ENCODE peak calls at places on chromosomes 13 and 19, in eight cellular contexts. One of them, this sample, is unnamed.

GRCh38 chr13:40546047-40546446 is 120.4 kb downstream of the FOXO1 start:
- DNase-seq in adipocyte: no peak
- DNase-seq in lower lobe of right lung: no peak
- DNase-seq in aorta: no peak
- DNase-seq in pancreas: no peak
- DNase-seq in right atrium auricular region: no peak
- DNase-seq in cardiac muscle cell: no peak
- DNase-seq in neuronal stem cell: no peak
- DNase-seq in this sample: no peak

GRCh38 chr19:48991823-48992570 is 1.1 kb downstream of the GYS1 start:
- DNase-seq in right atrium auricular region: peak; percentile 78
- DNase-seq in aorta: peak; percentile 84
- DNase-seq in neuronal stem cell: no peak
- DNase-seq in cardiac muscle cell: peak; percentile 86
- DNase-seq in adipocyte: peak; percentile 90
- DNase-seq in lower lobe of right lung: peak; percentile 63
- DNase-seq in pancreas: no peak
- DNase-seq in this sample: no peak

GRCh38 chr19:55468054-55468393 is 3.5 kb upstream of the C19orf85 start:
- DNase-seq in right atrium auricular region: no peak
- DNase-seq in cardiac muscle cell: no peak
- DNase-seq in pancreas: no peak
- DNase-seq in neuronal stem cell: no peak
- DNase-seq in aorta: no peak
- DNase-seq in lower lobe of right lung: no peak
- DNase-seq in adipocyte: no peak
- DNase-seq in this sample: no peak

GRCh38 chr13:111179908-111180756 is 65.0 kb downstream of the ARHGEF7 start:
- DNase-seq in lower lobe of right lung: no peak
- DNase-seq in adipocyte: peak; percentile 42
- DNase-seq in pancreas: no peak
- DNase-seq in neuronal stem cell: no peak
- DNase-seq in cardiac muscle cell: no peak
- DNase-seq in right atrium auricular region: no peak
- DNase-seq in aorta: no peak
- DNase-seq in this sample: no peak

GRCh38 chr13:90787007-90787406 is 560.5 kb upstream of the MIR17HG start:
- DNase-seq in cardiac muscle cell: peak; percentile 33
- DNase-seq in adipocyte: no peak
- DNase-seq in lower lobe of right lung: no peak
- DNase-seq in aorta: no peak
- DNase-seq in pancreas: no peak
- DNase-seq in right atrium auricular region: no peak
- DNase-seq in neuronal stem cell: no peak
- DNase-seq in this sample: no peak

GRCh38 chr13:39888865-39889810 is 233.7 kb downstream of the COG6 start:
- DNase-seq in neuronal stem cell: no peak
- DNase-seq in adipocyte: no peak
- DNase-seq in pancreas: no peak
- DNase-seq in lower lobe of right lung: no peak
- DNase-seq in cardiac muscle cell: peak; percentile 59
- DNase-seq in aorta: no peak
- DNase-seq in right atrium auricular region: no peak
- DNase-seq in this sample: peak; percentile 81

GRCh38 chr13:112803422-112803821 is 113.6 kb downstream of the ATP11A start:
- DNase-seq in lower lobe of right lung: no peak
- DNase-seq in pancreas: no peak
- DNase-seq in aorta: no peak
- DNase-seq in neuronal stem cell: no peak
- DNase-seq in cardiac muscle cell: no peak
- DNase-seq in right atrium auricular region: no peak
- DNase-seq in adipocyte: peak; percentile 5
- DNase-seq in this sample: no peak

GRCh38 chr19:48754950-48755645 is at the start of gene FGF21:
- DNase-seq in adipocyte: no peak
- DNase-seq in neuronal stem cell: no peak
- DNase-seq in aorta: no peak
- DNase-seq in cardiac muscle cell: no peak
- DNase-seq in pancreas: no peak
- DNase-seq in lower lobe of right lung: no peak
- DNase-seq in right atrium auricular region: no peak
- DNase-seq in this sample: no peak

GRCh38 chr19:39540333-39540673 is 342 bp upstream of the EID2 start:
- DNase-seq in neuronal stem cell: no peak
- DNase-seq in cardiac muscle cell: no peak
- DNase-seq in right atrium auricular region: no peak
- DNase-seq in adipocyte: no peak
- DNase-seq in aorta: no peak
- DNase-seq in lower lobe of right lung: no peak
- DNase-seq in pancreas: no peak
- DNase-seq in this sample: no peak

GRCh38 chr13:31848621-31849020 is 109.3 kb downstream of the RXFP2 start:
- DNase-seq in pancreas: no peak
- DNase-seq in lower lobe of right lung: no peak
- DNase-seq in aorta: no peak
- DNase-seq in adipocyte: no peak
- DNase-seq in right atrium auricular region: no peak
- DNase-seq in cardiac muscle cell: no peak
- DNase-seq in neuronal stem cell: no peak
- DNase-seq in this sample: no peak

GRCh38 chr13:104461049-104461448 is 1394.8 kb upstream of the SLC10A2 start:
- DNase-seq in neuronal stem cell: peak; percentile 8
- DNase-seq in pancreas: no peak
- DNase-seq in cardiac muscle cell: no peak
- DNase-seq in adipocyte: no peak
- DNase-seq in right atrium auricular region: no peak
- DNase-seq in lower lobe of right lung: no peak
- DNase-seq in aorta: no peak
- DNase-seq in this sample: no peak

GRCh38 chr19:56217039-56217949 is 15.2 kb downstream of the ZSCAN5C start:
- DNase-seq in aorta: peak; percentile 48
- DNase-seq in right atrium auricular region: no peak
- DNase-seq in pancreas: peak; percentile 46
- DNase-seq in cardiac muscle cell: peak; percentile 49
- DNase-seq in adipocyte: peak; percentile 1
- DNase-seq in lower lobe of right lung: no peak
- DNase-seq in neuronal stem cell: no peak
- DNase-seq in this sample: no peak

GRCh38 chr19:56309511-56310185 is 5.0 kb downstream of the ZSCAN5A start:
- DNase-seq in pancreas: peak; percentile 69
- DNase-seq in lower lobe of right lung: peak; percentile 81
- DNase-seq in aorta: peak; percentile 57
- DNase-seq in neuronal stem cell: no peak
- DNase-seq in cardiac muscle cell: peak; percentile 58
- DNase-seq in adipocyte: peak; percentile 44
- DNase-seq in right atrium auricular region: no peak
- DNase-seq in this sample: no peak

DNA sequence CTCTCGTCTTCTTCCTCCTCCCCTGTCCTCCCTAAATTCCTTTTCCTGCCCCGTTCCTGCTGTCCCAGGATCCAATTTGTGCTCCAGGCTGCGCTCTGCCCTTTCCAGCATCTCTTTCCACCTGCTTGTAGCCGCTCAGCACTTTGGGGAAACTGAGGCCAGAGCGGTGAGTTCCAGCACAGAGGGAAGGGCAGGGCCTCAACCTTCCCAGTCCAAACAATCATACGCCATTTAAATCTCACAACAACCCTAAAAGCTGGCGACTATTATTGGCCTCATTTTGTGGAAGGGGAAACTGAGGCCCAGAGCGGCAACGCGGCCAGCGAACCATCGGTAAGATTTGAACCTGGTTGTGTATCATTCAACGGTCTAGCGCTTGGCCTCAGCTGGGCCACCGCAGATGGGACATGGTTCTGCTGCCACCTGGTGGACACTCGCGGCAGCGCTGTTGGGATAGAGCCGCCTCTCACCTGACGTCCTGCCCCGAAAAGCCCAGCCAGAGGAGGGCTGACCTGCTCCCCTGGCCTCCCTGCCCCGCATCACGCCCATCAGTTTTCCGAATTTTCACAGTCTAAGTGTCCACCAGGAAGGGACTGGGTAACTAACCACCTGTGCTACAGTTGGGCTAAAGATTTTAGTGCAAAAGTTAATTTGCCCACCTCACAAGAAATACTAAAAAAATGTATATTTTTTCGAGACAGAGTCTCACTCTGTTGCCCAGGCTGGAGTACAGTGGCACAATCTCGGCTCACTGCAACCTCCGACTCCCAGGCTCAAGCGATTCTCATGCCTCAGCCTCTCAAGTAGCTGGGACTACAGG is 4.2 kb upstream of the RPL18A start:
- DNase-seq in cardiac muscle cell: peak; percentile 75
- DNase-seq in right atrium auricular region: peak; percentile 85
- DNase-seq in aorta: peak; percentile 89
- DNase-seq in lower lobe of right lung: peak; percentile 90
- DNase-seq in neuronal stem cell: peak; percentile 78
- DNase-seq in adipocyte: peak; percentile 89
- DNase-seq in pancreas: peak; percentile 94
- DNase-seq in this sample: peak; percentile 95
- H3K4me3 ChIP-seq in cardiac muscle cell: no peak overlapping the region
- H3K4me3 ChIP-seq in right atrium auricular region: no peak overlapping the region
- H3K4me3 ChIP-seq in aorta: no peak overlapping the region
- H3K4me3 ChIP-seq in lower lobe of right lung: no peak overlapping the region
- H3K4me3 ChIP-seq in neuronal stem cell: no peak overlapping the region
- H3K4me3 ChIP-seq in adipocyte: no peak overlapping the region
- H3K4me3 ChIP-seq in pancreas: no peak overlapping the region
- H3K4me3 ChIP-seq in this sample: no peak overlapping the region

GRCh38 chr19:52155596-52156359 is 15.6 kb downstream of the ZNF836 start:
- DNase-seq in right atrium auricular region: no peak
- DNase-seq in aorta: no peak
- DNase-seq in neuronal stem cell: no peak
- DNase-seq in pancreas: no peak
- DNase-seq in lower lobe of right lung: no peak
- DNase-seq in cardiac muscle cell: no peak
- DNase-seq in adipocyte: no peak
- DNase-seq in this sample: no peak
- H3K9me3 ChIP-seq in right atrium auricular region: peaks cover 64% of the 10 kb centered on the region
- H3K9me3 ChIP-seq in aorta: peaks cover 13% of the 10 kb centered on the region
- H3K9me3 ChIP-seq in neuronal stem cell: peaks cover 61% of the 10 kb centered on the region
- H3K9me3 ChIP-seq in pancreas: no peaks in the 10 kb centered on the region
- H3K9me3 ChIP-seq in lower lobe of right lung: peaks cover 90% of the 10 kb centered on the region
- H3K9me3 ChIP-seq in cardiac muscle cell: peaks cover 9% of the 10 kb centered on the region
- H3K9me3 ChIP-seq in adipocyte: peaks cover 99% of the 10 kb centered on the region
- H3K9me3 ChIP-seq in this sample: peaks cover 21% of the 10 kb centered on the region

DNA sequence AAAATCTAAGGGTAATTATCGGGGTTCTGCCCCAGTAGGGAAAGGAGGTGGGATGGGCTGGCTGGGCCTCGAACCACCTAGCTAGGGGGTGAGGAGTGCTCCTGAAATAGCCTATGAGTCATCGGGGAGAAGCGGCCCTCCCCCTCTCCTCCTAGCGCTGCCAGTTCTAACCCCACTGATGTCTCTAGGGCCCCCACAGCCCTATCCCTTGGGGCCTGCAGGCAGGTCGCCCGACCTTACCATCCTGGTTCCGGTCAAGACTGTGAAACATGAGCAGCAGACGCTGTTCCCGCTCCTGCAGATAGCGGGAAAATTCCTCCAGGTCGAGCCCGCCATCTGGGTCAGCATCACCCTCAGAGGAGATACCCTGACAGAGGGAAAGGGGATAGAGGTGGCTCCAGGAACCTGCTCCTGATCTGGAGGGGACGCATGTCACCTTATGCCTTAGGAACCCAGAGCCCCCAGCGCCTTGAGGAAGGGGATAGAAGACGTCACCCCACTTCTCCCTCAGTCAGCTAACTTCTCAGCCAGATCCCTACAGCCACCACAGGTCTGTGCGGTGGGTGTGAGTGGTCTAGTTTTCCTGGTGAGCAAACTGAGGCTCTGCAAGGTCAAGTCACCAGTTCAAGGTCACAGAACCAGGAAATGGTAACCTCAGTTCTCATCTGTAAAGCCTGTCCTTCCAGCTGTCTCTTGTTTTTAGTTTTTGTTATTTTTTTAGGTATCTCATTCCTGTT is 1.5 kb downstream of the SLC25A23 start:
- DNase-seq in cardiac muscle cell: no peak
- DNase-seq in lower lobe of right lung: no peak
- DNase-seq in pancreas: no peak
- DNase-seq in neuronal stem cell: no peak
- DNase-seq in right atrium auricular region: no peak
- DNase-seq in aorta: no peak
- DNase-seq in adipocyte: no peak
- DNase-seq in this sample: no peak
- H3K4me3 ChIP-seq in cardiac muscle cell: peak overlapping the region; percentile 62
- H3K4me3 ChIP-seq in lower lobe of right lung: no peak overlapping the region
- H3K4me3 ChIP-seq in pancreas: no peak overlapping the region
- H3K4me3 ChIP-seq in neuronal stem cell: no peak overlapping the region
- H3K4me3 ChIP-seq in right atrium auricular region: peak overlapping the region; percentile 68
- H3K4me3 ChIP-seq in aorta: no peak overlapping the region
- H3K4me3 ChIP-seq in adipocyte: no peak overlapping the region
- H3K4me3 ChIP-seq in this sample: peak overlapping the region; percentile 93

GRCh38 chr13:97809576-97809975 is 143.9 kb upstream of the IPO5 start:
- DNase-seq in cardiac muscle cell: peak; percentile 25
- DNase-seq in neuronal stem cell: no peak
- DNase-seq in pancreas: no peak
- DNase-seq in aorta: no peak
- DNase-seq in lower lobe of right lung: no peak
- DNase-seq in adipocyte: peak; percentile 44
- DNase-seq in right atrium auricular region: no peak
- DNase-seq in this sample: no peak
- H3K9me3 ChIP-seq in cardiac muscle cell: no peaks in the 10 kb centered on the region
- H3K9me3 ChIP-seq in neuronal stem cell: no peaks in the 10 kb centered on the region
- H3K9me3 ChIP-seq in pancreas: no peaks in the 10 kb centered on the region
- H3K9me3 ChIP-seq in aorta: peaks cover 2% of the 10 kb centered on the region
- H3K9me3 ChIP-seq in lower lobe of right lung: no peaks in the 10 kb centered on the region
- H3K9me3 ChIP-seq in adipocyte: no peaks in the 10 kb centered on the region
- H3K9me3 ChIP-seq in right atrium auricular region: peaks cover 4% of the 10 kb centered on the region
- H3K9me3 ChIP-seq in this sample: no peaks in the 10 kb centered on the region

DNA sequence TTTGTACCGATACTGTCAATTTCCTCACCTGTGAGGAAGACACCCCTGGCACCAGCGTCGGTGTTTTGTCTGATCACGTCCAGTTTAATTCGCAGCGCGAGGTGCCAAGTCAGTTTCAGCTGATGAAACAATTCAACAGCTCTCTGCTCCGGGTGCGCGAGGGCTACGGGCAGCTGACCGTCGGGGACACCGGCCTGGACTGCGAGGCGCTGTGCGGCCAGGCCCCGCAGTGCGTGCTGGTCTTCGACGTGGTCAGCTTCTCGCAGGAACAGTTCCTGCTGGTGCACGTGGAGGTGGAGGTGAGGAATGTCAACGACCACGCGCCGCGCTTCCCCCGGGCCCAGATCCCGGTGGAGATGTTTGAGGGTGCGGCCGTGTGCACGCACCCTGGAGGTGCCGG is 171.5 kb downstream of the OLFM4 start:
- DNase-seq in neuronal stem cell: no peak
- DNase-seq in aorta: no peak
- DNase-seq in cardiac muscle cell: no peak
- DNase-seq in lower lobe of right lung: no peak
- DNase-seq in pancreas: peak; percentile 47
- DNase-seq in right atrium auricular region: no peak
- DNase-seq in adipocyte: no peak
- DNase-seq in this sample: peak; percentile 78
- H3K4me3 ChIP-seq in neuronal stem cell: no peak overlapping the region
- H3K4me3 ChIP-seq in aorta: no peak overlapping the region
- H3K4me3 ChIP-seq in cardiac muscle cell: no peak overlapping the region
- H3K4me3 ChIP-seq in lower lobe of right lung: no peak overlapping the region
- H3K4me3 ChIP-seq in pancreas: no peak overlapping the region
- H3K4me3 ChIP-seq in right atrium auricular region: no peak overlapping the region
- H3K4me3 ChIP-seq in adipocyte: no peak overlapping the region
- H3K4me3 ChIP-seq in this sample: no peak overlapping the region